ENCODE peak calls at places on chromosomes 12 and 14, in four cellular contexts. R is AG04450, V is heart right ventricle, J is upper lobe of right lung. O is an unnamed sample.

GRCh38 chr12:67647547-67648305 is 819 bp upstream of the DYRK2 start:
- DNase-seq in R (peak), V (peak), J (peak), O (no peak)

GRCh38 chr12:99983721-99984258 is 946 bp downstream of the ANKS1B start:
- DNase-seq in R (no peak), V (no peak), J (no peak), O (no peak)

GRCh38 chr14:29126361-29126760 is 359.8 kb downstream of the FOXG1 start:
- DNase-seq in R (no peak), V (no peak), J (no peak), O (no peak)

GRCh38 chr14:59698793-59699192 is 122.2 kb upstream of the CCDC175 start:
- DNase-seq in R (no peak), V (no peak), J (no peak), O (no peak)

GRCh38 chr12:6950401-6950801 is 755 bp upstream of the PTPN6 start:
- DNase-seq in R (no peak), V (no peak), J (peak), O (no peak)

GRCh38 chr12:27821259-27821973 is 41.4 kb upstream of the MANSC4 start:
- DNase-seq in R (peak), V (no peak), J (no peak), O (peak)

GRCh38 chr12:14836336-14837210 is 6.8 kb downstream of the ART4 start:
- DNase-seq in R (peak), V (no peak), J (no peak), O (no peak)

GRCh38 chr14:61698216-61698980 is 3.1 kb downstream of the HIF1A start:
- DNase-seq in R (no peak), V (no peak), J (no peak), O (no peak)

GRCh38 chr12:54561164-54561563 is 11.8 kb downstream of the PDE1B start:
- DNase-seq in R (no peak), V (peak), J (no peak), O (no peak)
- H3K4me3 ChIP-seq in R (no peak), V (peak), J (peak), O (no peak)

GRCh38 chr14:22829661-22830328 is at the start of gene MRPL52:
- DNase-seq in R (peak), V (peak), J (peak), O (peak)
- TF ChIP-seq CTCF in R (peak), V (no peak), J (no peak), O (no peak)

DNA sequence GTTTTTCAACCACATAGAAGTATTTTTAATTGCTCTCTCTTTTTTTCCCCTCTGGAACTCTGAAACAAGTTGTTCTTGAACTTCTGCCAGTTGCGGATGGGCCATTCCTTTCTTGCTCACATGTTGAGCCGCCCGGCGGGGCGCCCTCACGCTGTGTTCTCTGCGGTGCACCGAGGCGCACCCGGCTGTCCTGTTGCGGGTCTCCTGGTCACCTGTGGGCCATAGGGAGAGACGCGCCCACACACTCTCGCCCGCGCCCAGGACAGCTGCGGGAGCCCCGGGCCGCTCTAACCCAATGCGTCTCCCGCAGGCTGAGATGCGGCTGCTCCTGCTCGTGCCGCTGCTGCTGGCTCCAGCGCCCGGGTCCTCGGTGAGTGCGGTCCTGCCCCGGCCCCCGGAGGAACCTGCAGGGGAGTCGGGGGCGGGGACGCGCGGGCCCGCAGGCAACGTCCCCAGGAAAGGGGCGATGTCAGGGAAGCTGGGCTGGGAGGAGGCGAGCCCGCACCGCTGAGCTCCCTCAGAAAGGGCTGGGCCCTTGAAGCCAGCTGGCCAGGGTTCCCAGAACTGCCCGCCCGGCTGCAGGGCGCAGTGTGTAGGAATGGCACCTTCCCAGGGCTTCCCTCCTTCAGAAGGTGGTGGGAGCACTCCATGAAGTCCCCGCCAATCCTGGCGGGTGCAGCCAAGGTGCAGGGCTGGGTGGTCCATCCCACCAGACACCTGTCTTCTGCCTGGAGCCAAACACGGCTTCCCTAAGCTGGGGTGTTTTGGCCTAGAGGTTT is 2.3 kb downstream of the PAPLN start:
- DNase-seq in R (no peak), V (no peak), J (no peak), O (no peak)
- H3K4me3 ChIP-seq in R (peak), V (peak), J (peak), O (no peak)

GRCh38 chr12:2274733-2275132 is 221.9 kb downstream of the CACNA1C start:
- DNase-seq in R (no peak), V (no peak), J (no peak), O (no peak)
- TF ChIP-seq CTCF in R (no peak), V (no peak), J (no peak), O (no peak)

GRCh38 chr14:74956000-74956279 is 543 bp upstream of the PGF start:
- DNase-seq in R (no peak), V (no peak), J (no peak), O (no peak)
- H3K4me3 ChIP-seq in R (no peak), V (peak), J (peak), O (no peak)

GRCh38 chr12:94329366-94329765 is 130.3 kb downstream of the CEP83 start:
- DNase-seq in R (no peak), V (no peak), J (no peak), O (no peak)
- TF ChIP-seq CTCF in R (peak), V (no peak), J (peak), O (peak)

GRCh38 chr14:71245659-71246361 is 338.6 kb downstream of the PCNX1 start:
- DNase-seq in R (no peak), V (no peak), J (no peak), O (no peak)

GRCh38 chr14:71246539-71246938 is 339.3 kb downstream of the PCNX1 start:
- DNase-seq in R (no peak), V (no peak), J (no peak), O (no peak)

GRCh38 chr14:71250347-71250746 is 343.1 kb downstream of the PCNX1 start:
- DNase-seq in R (no peak), V (no peak), J (no peak), O (no peak)

GRCh38 chr14:71247106-71247505 is 339.8 kb downstream of the PCNX1 start:
- DNase-seq in R (no peak), V (no peak), J (no peak), O (no peak)

GRCh38 chr14:71248204-71248603 is 340.9 kb downstream of the PCNX1 start:
- DNase-seq in R (no peak), V (no peak), J (no peak), O (no peak)
- H3K4me3 ChIP-seq in R (no peak), V (no peak), J (no peak), O (no peak)

DNA sequence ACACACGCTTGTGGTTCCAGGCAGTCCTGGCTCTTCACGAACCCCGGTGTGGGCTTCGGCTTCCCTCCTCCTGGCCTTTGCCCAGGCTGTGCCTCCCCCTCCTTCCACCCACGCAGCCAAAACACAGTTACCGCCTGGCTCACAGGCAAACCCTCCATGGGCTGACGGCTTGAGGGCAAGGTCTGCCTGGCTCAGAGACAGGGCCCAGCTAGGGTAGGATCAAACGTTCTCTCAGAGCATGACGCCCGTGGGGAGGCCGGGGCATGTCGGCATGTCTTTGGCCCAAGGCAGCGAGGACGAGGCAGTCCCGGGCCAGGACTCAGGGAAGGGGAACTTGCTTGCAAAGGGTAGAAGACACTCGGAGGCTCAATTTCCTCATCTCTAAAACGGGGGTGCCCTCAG is 2.1 kb downstream of the SLC25A47 start:
- DNase-seq in R (no peak), V (no peak), J (no peak), O (no peak)
- TF ChIP-seq CTCF in R (no peak), V (no peak), J (no peak), O (no peak)

GRCh38 chr14:90303382-90303943 is 28.3 kb downstream of the NRDE2 start:
- DNase-seq in R (no peak), V (no peak), J (no peak), O (no peak)
- H3K4me3 ChIP-seq in R (no peak), V (no peak), J (no peak), O (no peak)

O was measured in GM12864.